ENCODE peak calls at places on chromosomes 7 and 10, in six cellular contexts. V, A, I, O, S and C are unnamed samples.

GRCh38 chr10:124705021-124705740 is 39.0 kb downstream of the FAM53B start:
- DNase-seq in V (peak; percentile 36), A (peak; percentile 85), I (no peak), O (peak; percentile 15), S (no peak), C (peak; percentile 68)

GRCh38 chr10:132532784-132533560 is 4.6 kb upstream of the INPP5A start:
- DNase-seq in V (peak; percentile 13), A (no peak), I (peak; percentile 82), O (peak; percentile 92), S (no peak), C (no peak)

GRCh38 chr7:104973227-104973626 is 40.8 kb upstream of the KMT2E start:
- DNase-seq in V (no peak), A (no peak), I (no peak), O (no peak), S (no peak), C (no peak)

GRCh38 chr10:128776617-128777016 is 650.4 kb upstream of the MKI67 start:
- DNase-seq in V (no peak), A (no peak), I (no peak), O (no peak), S (no peak), C (no peak)

GRCh38 chr10:103181244-103181643 is 11.8 kb downstream of the NT5C2 start:
- DNase-seq in V (no peak), A (no peak), I (no peak), O (no peak), S (no peak), C (no peak)

GRCh38 chr10:15245530-15245929 is 77.0 kb upstream of the NMT2 start:
- DNase-seq in V (no peak), A (no peak), I (no peak), O (no peak), S (no peak), C (no peak)

GRCh38 chr10:30114871-30115270 is 55.5 kb upstream of the JCAD start:
- DNase-seq in V (peak; percentile 32), A (no peak), I (peak; percentile 23), O (peak; percentile 17), S (no peak), C (peak; percentile 75)

GRCh38 chr10:104038958-104039752 is 46.5 kb downstream of the COL17A1 start:
- DNase-seq in V (no peak), A (no peak), I (no peak), O (no peak), S (no peak), C (no peak)

GRCh38 chr10:21919117-21919516 is 84.4 kb downstream of the DNAJC1 start:
- DNase-seq in V (no peak), A (no peak), I (no peak), O (no peak), S (no peak), C (no peak)

GRCh38 chr7:106430535-106431455 is 146.0 kb upstream of the NAMPT start:
- DNase-seq in V (no peak), A (no peak), I (no peak), O (no peak), S (no peak), C (no peak)

GRCh38 chr10:49298990-49299815 is at the start of gene C10orf71:
- DNase-seq in V (no peak), A (peak; percentile 89), I (no peak), O (no peak), S (peak; percentile 43), C (no peak)

GRCh38 chr7:28102778-28103177 is 77.8 kb downstream of the JAZF1 start:
- DNase-seq in V (peak; percentile 76), A (peak; percentile 81), I (peak; percentile 83), O (peak; percentile 79), S (peak; percentile 59), C (peak; percentile 92)

GRCh38 chr10:73909716-73910115 is 1.2 kb upstream of the PLAU start:
- DNase-seq in V (no peak), A (no peak), I (no peak), O (no peak), S (no peak), C (no peak)

GRCh38 chr7:139317954-139318505 is 23.1 kb upstream of the FMC1 start:
- DNase-seq in V (no peak), A (no peak), I (no peak), O (no peak), S (no peak), C (no peak)

GRCh38 chr7:135690566-135690965 is 28.3 kb downstream of the STMP1 start:
- DNase-seq in V (no peak), A (no peak), I (peak; percentile 81), O (peak; percentile 34), S (no peak), C (no peak)

GRCh38 chr10:117597216-117597615 is 54.7 kb downstream of the EMX2 start:
- DNase-seq in V (no peak), A (no peak), I (no peak), O (no peak), S (no peak), C (no peak)

GRCh38 chr7:27199820-27200760 is at the start of gene HOXA13:
- DNase-seq in V (no peak), A (peak; percentile 64), I (no peak), O (no peak), S (no peak), C (no peak)

GRCh38 chr10:94673614-94674321 is 9.8 kb upstream of the CYP2C18 start:
- DNase-seq in V (no peak), A (no peak), I (peak; percentile 4), O (peak; percentile 1), S (no peak), C (no peak)

GRCh38 chr7:101820703-101821102 is 3.3 kb downstream of the CUX1 start:
- DNase-seq in V (no peak), A (no peak), I (no peak), O (no peak), S (no peak), C (no peak)

GRCh38 chr7:25026156-25026555 is 46.2 kb upstream of the OSBPL3 start:
- DNase-seq in V (no peak), A (no peak), I (no peak), O (no peak), S (no peak), C (no peak)

GRCh38 chr10:119207713-119208552 is 562 bp downstream of the GRK5 start:
- DNase-seq in V (peak; percentile 69), A (peak; percentile 24), I (peak; percentile 62), O (peak; percentile 56), S (peak; percentile 47), C (peak; percentile 53)

GRCh38 chr10:119208553-119208940 is 1.2 kb downstream of the GRK5 start:
- DNase-seq in V (no peak), A (no peak), I (peak; percentile 67), O (no peak), S (no peak), C (no peak)

GRCh38 chr10:119206603-119207366 is 586 bp upstream of the GRK5 start:
- DNase-seq in V (peak; percentile 80), A (peak; percentile 40), I (peak; percentile 70), O (no peak), S (peak; percentile 74), C (peak; percentile 73)

GRCh38 chr10:119207367-119207668 is at the start of gene GRK5:
- DNase-seq in V (peak; percentile 96), A (peak; percentile 92), I (peak; percentile 96), O (peak; percentile 93), S (peak; percentile 96), C (peak; percentile 94)

DNA sequence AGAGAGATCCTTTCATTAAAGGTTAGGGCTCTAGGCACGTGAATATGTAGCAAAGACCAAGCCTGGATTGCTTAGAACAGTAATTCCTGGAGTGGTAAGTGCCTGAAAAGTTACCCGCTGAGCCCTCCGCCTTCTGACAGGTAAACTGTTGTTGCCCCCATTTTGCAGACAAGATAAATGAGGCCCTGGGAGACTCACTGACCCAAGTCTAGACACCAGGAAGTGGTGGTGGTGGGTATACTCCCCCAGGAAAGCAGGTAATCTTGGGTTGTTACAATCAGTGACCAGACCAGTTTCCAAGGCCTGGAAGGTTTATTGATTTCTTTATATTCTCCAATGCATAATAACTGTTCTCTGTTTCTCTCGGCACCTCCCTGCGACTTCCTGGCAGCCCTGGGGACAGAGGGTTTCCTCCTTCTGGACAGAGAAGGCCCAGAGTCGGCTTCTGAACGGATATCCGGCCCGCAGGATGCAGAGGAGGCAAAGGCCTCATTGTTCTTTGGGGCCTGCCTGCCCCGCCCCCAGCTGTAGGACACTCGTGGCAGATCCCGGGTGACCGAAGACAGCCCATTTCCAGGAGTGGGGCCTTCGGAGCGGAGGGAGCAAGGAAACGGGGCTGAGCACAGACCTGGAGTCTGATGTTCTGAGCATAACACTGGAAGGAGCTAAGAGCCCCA is 1.3 kb upstream of the GRK5 start:
- DNase-seq in V (peak; percentile 67), A (peak; percentile 51), I (no peak), O (no peak), S (peak; percentile 76), C (peak; percentile 68)
- H3K4me3 ChIP-seq in V (peak overlapping the region; percentile 96), A (peak overlapping the region; percentile 85), I (peak overlapping the region; percentile 19), O (peak overlapping the region; percentile 86), S (peak overlapping the region; percentile 87), C (peak overlapping the region; percentile 93)

GRCh38 chr7:158517072-158517471 is 70.6 kb downstream of the PTPRN2 start:
- DNase-seq in V (no peak), A (no peak), I (no peak), O (no peak), S (no peak), C (no peak)

GRCh38 chr7:158524749-158525635 is 62.6 kb downstream of the PTPRN2 start:
- DNase-seq in V (no peak), A (no peak), I (no peak), O (no peak), S (no peak), C (no peak)

GRCh38 chr7:158517571-158517970 is 70.1 kb downstream of the PTPRN2 start:
- DNase-seq in V (no peak), A (no peak), I (no peak), O (no peak), S (no peak), C (no peak)

GRCh38 chr7:158518915-158519640 is 68.5 kb downstream of the PTPRN2 start:
- DNase-seq in V (no peak), A (no peak), I (no peak), O (no peak), S (no peak), C (no peak)

GRCh38 chr7:158520825-158521224 is 66.8 kb downstream of the PTPRN2 start:
- DNase-seq in V (no peak), A (no peak), I (no peak), O (no peak), S (no peak), C (no peak)
- H3K4me3 ChIP-seq in V (no peak overlapping the region), A (no peak overlapping the region), I (no peak overlapping the region), O (no peak overlapping the region), S (no peak overlapping the region), C (no peak overlapping the region)

DNA sequence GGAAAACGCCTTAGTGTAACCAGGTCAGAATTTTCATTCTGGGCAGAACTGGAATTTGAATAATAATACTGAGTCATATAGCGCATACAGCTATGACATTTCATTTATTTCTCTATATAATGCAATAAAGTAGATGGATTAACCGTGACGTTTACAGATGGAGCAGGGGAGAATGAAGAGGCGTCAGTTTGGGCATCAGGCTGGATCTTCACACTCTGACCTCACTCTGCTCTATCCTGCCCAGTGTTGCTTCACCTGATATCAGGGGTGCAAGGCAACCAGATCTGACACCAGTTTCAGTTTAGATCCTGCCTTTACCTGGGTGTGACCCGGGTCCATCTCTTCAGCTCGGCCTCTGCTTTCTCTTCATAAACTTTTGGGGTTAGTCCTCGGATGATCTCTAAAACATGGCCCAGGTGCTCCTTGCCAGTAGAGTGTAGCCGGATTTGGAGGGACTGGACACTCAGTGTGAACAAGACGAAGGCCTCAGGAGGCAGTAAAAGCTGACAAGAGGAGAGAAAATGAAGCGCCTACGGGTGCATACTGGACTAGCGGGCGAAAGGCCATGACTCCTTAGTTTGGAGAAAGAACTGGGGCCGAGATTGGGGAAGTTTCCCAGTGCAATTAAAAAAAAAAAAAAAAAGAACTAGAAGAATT is 1.4 kb upstream of the ZYX start:
- DNase-seq in V (no peak), A (no peak), I (peak; percentile 37), O (no peak), S (no peak), C (no peak)
- H3K4me3 ChIP-seq in V (peak overlapping the region; percentile 88), A (peak overlapping the region; percentile 99), I (peak overlapping the region; percentile 86), O (peak overlapping the region; percentile 93), S (peak overlapping the region; percentile 98), C (peak overlapping the region; percentile 93)

GRCh38 chr7:117673367-117673766 is 193.5 kb downstream of the CFTR start:
- DNase-seq in V (no peak), A (no peak), I (no peak), O (no peak), S (no peak), C (peak; percentile 72)
- H3K4me3 ChIP-seq in V (no peak overlapping the region), A (no peak overlapping the region), I (no peak overlapping the region), O (no peak overlapping the region), S (no peak overlapping the region), C (no peak overlapping the region)